ENCODE peak calls at places on chromosomes 16 and 17, in eight cellular contexts. U, O, L, S, R, G, X and E are unnamed samples.

GRCh38 chr17:17580662-17581470 is 10.6 kb downstream of the PEMT start:
- DNase-seq in U (no peak), O (no peak), L (no peak), S (no peak), R (no peak), G (peak), X (peak), E (no peak)

GRCh38 chr17:19986941-19987714 is 9.5 kb upstream of the AKAP10 start:
- DNase-seq in U (no peak), O (no peak), L (no peak), S (no peak), R (no peak), G (no peak), X (no peak), E (no peak)

GRCh38 chr17:78558181-78558850 is 18.9 kb downstream of the DNAH17 start:
- DNase-seq in U (no peak), O (no peak), L (no peak), S (no peak), R (no peak), G (no peak), X (peak), E (peak)

GRCh38 chr17:1608676-1609075 is 20.0 kb downstream of the SLC43A2 start:
- DNase-seq in U (no peak), O (no peak), L (no peak), S (no peak), R (no peak), G (no peak), X (no peak), E (no peak)

GRCh38 chr16:2181952-2182351 is 14.5 kb downstream of the CASKIN1 start:
- DNase-seq in U (no peak), O (no peak), L (no peak), S (no peak), R (no peak), G (no peak), X (no peak), E (no peak)

GRCh38 chr16:49472598-49472997 is 99.0 kb downstream of the C16orf78 start:
- DNase-seq in U (no peak), O (peak), L (peak), S (no peak), R (peak), G (no peak), X (no peak), E (no peak)

GRCh38 chr17:57580055-57580739 is 164.9 kb downstream of the CCDC182 start:
- DNase-seq in U (no peak), O (no peak), L (no peak), S (no peak), R (peak), G (no peak), X (no peak), E (no peak)

GRCh38 chr16:17520567-17520966 is 49.8 kb upstream of the XYLT1 start:
- DNase-seq in U (no peak), O (no peak), L (no peak), S (no peak), R (no peak), G (no peak), X (peak), E (no peak)

GRCh38 chr16:1981398-1981836 is at the start of gene NOXO1:
- DNase-seq in U (no peak), O (no peak), L (no peak), S (no peak), R (no peak), G (no peak), X (no peak), E (no peak)

GRCh38 chr16:30715777-30716445 is 16.9 kb downstream of the SRCAP start:
- DNase-seq in U (no peak), O (no peak), L (no peak), S (no peak), R (no peak), G (no peak), X (peak), E (no peak)

GRCh38 chr16:55294129-55294528 is 29.9 kb upstream of the IRX6 start:
- DNase-seq in U (no peak), O (no peak), L (no peak), S (no peak), R (no peak), G (no peak), X (no peak), E (no peak)

GRCh38 chr17:79091373-79091670 is 16.7 kb downstream of the ENGASE start:
- DNase-seq in U (no peak), O (no peak), L (no peak), S (no peak), R (no peak), G (no peak), X (no peak), E (no peak)

GRCh38 chr17:35808240-35808961 is 883 bp upstream of the TAF15 start:
- DNase-seq in U (no peak), O (no peak), L (no peak), S (no peak), R (no peak), G (no peak), X (no peak), E (peak)

GRCh38 chr16:82071421-82071820 is 36.4 kb downstream of the HSD17B2 start:
- DNase-seq in U (no peak), O (no peak), L (no peak), S (no peak), R (peak), G (no peak), X (no peak), E (no peak)

GRCh38 chr16:88478115-88478514 is 25.0 kb downstream of the ZFPM1 start:
- DNase-seq in U (no peak), O (no peak), L (no peak), S (no peak), R (no peak), G (no peak), X (no peak), E (no peak)

GRCh38 chr17:71269201-71269600 is 851.6 kb upstream of the SOX9 start:
- DNase-seq in U (no peak), O (no peak), L (no peak), S (no peak), R (no peak), G (no peak), X (no peak), E (no peak)

GRCh38 chr16:29023279-29024278 is 38.7 kb downstream of the LAT start:
- DNase-seq in U (no peak), O (no peak), L (no peak), S (no peak), R (no peak), G (no peak), X (peak), E (no peak)

GRCh38 chr17:79126139-79126538 is 51.5 kb downstream of the ENGASE start:
- DNase-seq in U (no peak), O (no peak), L (no peak), S (no peak), R (peak), G (no peak), X (no peak), E (no peak)

GRCh38 chr17:48724241-48725004 is 1.4 kb downstream of the PRAC2 start:
- DNase-seq in U (peak), O (peak), L (peak), S (no peak), R (peak), G (peak), X (peak), E (peak)

GRCh38 chr17:64964796-64965195 is 45.5 kb upstream of the LRRC37A3 start:
- DNase-seq in U (no peak), O (no peak), L (no peak), S (no peak), R (peak), G (no peak), X (no peak), E (no peak)

GRCh38 chr17:12070561-12070960 is 49.9 kb downstream of the MAP2K4 start:
- DNase-seq in U (no peak), O (no peak), L (no peak), S (peak), R (no peak), G (no peak), X (peak), E (no peak)

GRCh38 chr17:12078791-12079190 is 58.1 kb downstream of the MAP2K4 start:
- DNase-seq in U (no peak), O (no peak), L (no peak), S (peak), R (no peak), G (no peak), X (peak), E (no peak)

GRCh38 chr17:12077773-12078172 is 57.1 kb downstream of the MAP2K4 start:
- DNase-seq in U (no peak), O (no peak), L (no peak), S (no peak), R (no peak), G (no peak), X (no peak), E (no peak)

GRCh38 chr17:12068946-12069345 is 48.3 kb downstream of the MAP2K4 start:
- DNase-seq in U (no peak), O (no peak), L (no peak), S (no peak), R (no peak), G (no peak), X (no peak), E (no peak)

GRCh38 chr17:12074346-12074745 is 53.7 kb downstream of the MAP2K4 start:
- DNase-seq in U (no peak), O (no peak), L (no peak), S (no peak), R (peak), G (no peak), X (no peak), E (no peak)
- TF ChIP-seq CTCF in U (no peak), O (no peak), L (no peak), S (no peak), R (no peak), G (no peak), X (no peak), E (no peak)

DNA sequence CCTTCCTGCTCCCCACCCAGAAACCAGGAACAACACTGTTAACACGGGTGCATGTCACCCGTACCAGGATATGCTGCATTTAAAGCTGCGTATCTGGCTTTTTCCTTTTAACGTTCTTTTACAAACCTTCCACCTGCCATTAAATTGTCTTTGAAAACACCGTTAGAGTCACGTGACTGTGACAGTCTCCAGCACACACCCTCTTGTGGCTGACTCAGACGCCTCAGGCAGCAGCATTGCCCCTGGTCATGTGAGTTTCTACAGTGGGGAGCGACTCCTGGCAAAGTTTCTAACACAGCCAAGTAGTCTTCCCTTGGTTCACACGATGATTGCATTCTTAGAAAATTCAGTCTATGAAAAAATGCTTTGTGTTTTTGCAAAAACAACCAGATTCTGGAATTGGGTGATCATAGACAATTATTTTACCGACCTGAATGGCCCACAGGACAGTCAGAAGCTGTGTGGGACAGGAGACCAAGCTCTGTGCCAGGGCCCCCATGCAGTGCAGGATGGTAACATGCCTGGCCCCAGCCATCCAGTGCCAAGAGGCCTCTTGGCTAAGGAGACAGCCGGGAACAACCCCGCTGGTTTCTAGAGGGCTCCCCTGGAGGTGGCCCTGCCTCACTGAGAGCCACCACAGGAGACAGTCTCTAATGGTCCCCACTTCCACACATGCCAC is 199.1 kb downstream of the KATNIP start:
- DNase-seq in U (no peak), O (no peak), L (peak), S (peak), R (peak), G (peak), X (peak), E (peak)
- TF ChIP-seq CTCF in U (peak), O (no peak), L (peak), S (no peak), R (peak), G (peak), X (peak), E (no peak)

GRCh38 chr17:75393523-75394331 is 11.8 kb downstream of the GRB2 start:
- DNase-seq in U (peak), O (peak), L (peak), S (peak), R (peak), G (peak), X (peak), E (peak)
- TF ChIP-seq CTCF in U (no peak), O (no peak), L (peak), S (peak), R (no peak), G (no peak), X (peak), E (no peak)

GRCh38 chr16:48370234-48370633 is 15.0 kb downstream of the SIAH1 start:
- DNase-seq in U (no peak), O (no peak), L (no peak), S (no peak), R (no peak), G (no peak), X (no peak), E (no peak)
- TF ChIP-seq CTCF in U (no peak), O (no peak), L (no peak), S (no peak), R (no peak), G (no peak), X (no peak), E (no peak)

DNA sequence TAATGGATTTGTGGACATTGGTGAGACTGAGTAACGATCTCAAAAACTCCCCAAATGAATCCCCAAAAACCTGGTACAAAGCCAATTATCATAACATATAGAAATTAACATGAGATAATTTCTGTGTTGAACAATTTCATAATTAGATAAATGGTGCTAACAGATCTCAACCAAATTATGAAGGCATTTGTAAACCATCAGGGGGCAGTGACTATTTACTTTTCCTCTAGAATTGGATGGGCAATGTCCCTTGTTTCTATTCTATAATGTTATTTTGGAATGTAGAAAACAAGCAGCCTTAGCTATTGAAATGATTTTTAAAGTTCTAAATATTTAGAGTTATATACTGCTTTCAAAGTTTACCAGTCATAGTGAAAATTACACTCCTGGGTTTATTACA is 57.8 kb downstream of the MYH10 start:
- DNase-seq in U (no peak), O (no peak), L (no peak), S (no peak), R (no peak), G (no peak), X (peak), E (no peak)
- TF ChIP-seq CTCF in U (peak), O (no peak), L (no peak), S (peak), R (no peak), G (peak), X (peak), E (no peak)

GRCh38 chr17:21214015-21214776 is at the start of gene TMEM11:
- DNase-seq in U (peak), O (peak), L (peak), S (peak), R (peak), G (peak), X (peak), E (peak)
- TF ChIP-seq CTCF in U (peak), O (no peak), L (no peak), S (no peak), R (no peak), G (no peak), X (no peak), E (no peak)